ENCODE peak calls at places on chromosomes 6 and 20, in ten cellular contexts. O is CD4-positive, CD25-positive, alpha-beta regulatory T cell; G is aorta; D is NT2/D1; S is OCI-LY7; L is PC-9; R is SK-N-SH; U is endothelial cell of umbilical vein; A is fibroblast of lung; F is mammary epithelial cell. B is an unnamed sample.

GRCh38 chr20:25089096-25089495 is 7.2 kb upstream of the VSX1 start:
- DNase-seq in G (no peak), R (no peak), F (no peak), A (no peak), S (no peak), D (no peak), O (no peak), U (no peak), L (no peak), B (no peak)

GRCh38 chr6:166728884-166729530 is 102.0 kb upstream of the RPS6KA2 start:
- DNase-seq in S (no peak), G (no peak), F (no peak), O (no peak), R (no peak), L (peak; percentile 46), U (no peak), A (no peak), D (no peak), B (no peak)

GRCh38 chr6:89562114-89562815 is 76.3 kb downstream of the LYRM2 start:
- DNase-seq in R (no peak), U (no peak), F (no peak), S (no peak), G (no peak), L (no peak), A (peak; percentile 6), O (no peak), D (no peak), B (no peak)

GRCh38 chr6:13249817-13250216 is 78.5 kb downstream of the TBC1D7 start:
- DNase-seq in R (no peak), G (no peak), F (no peak), U (no peak), O (no peak), S (no peak), L (no peak), D (no peak), A (no peak), B (no peak)

GRCh38 chr20:4708856-4709255 is 12.9 kb upstream of the PRND start:
- DNase-seq in D (no peak), A (no peak), R (no peak), G (no peak), F (no peak), U (no peak), S (no peak), O (no peak), L (no peak), B (no peak)

GRCh38 chr20:50921055-50921454 is 10.2 kb downstream of the ADNP start:
- DNase-seq in A (peak; percentile 23), F (peak; percentile 35), D (no peak), S (no peak), G (no peak), O (no peak), R (no peak), U (no peak), L (no peak), B (peak; percentile 36)

GRCh38 chr6:85673198-85674139 is 30.8 kb upstream of the SYNCRIP start:
- DNase-seq in F (no peak), G (no peak), U (no peak), O (no peak), D (no peak), R (no peak), S (peak; percentile 14), L (no peak), A (no peak), B (peak; percentile 1)

GRCh38 chr6:77178821-77179220 is 284.5 kb downstream of the HTR1B start:
- DNase-seq in F (peak; percentile 58), S (no peak), A (peak; percentile 39), O (no peak), U (no peak), D (no peak), L (no peak), R (no peak), G (no peak), B (peak; percentile 72)

GRCh38 chr6:108497883-108498282 is 62.8 kb upstream of the FOXO3 start:
- DNase-seq in O (peak; percentile 47), D (peak; percentile 35), L (no peak), F (peak; percentile 29), U (peak; percentile 59), S (peak; percentile 54), A (peak; percentile 29), G (no peak), R (peak; percentile 44), B (peak; percentile 49)

GRCh38 chr20:44805335-44805734 is 5.0 kb downstream of the RIMS4 start:
- DNase-seq in O (no peak), R (no peak), U (no peak), D (no peak), A (no peak), F (no peak), G (no peak), S (no peak), L (no peak), B (no peak)

GRCh38 chr6:40996591-40997247 is 42.3 kb downstream of the UNC5CL start:
- DNase-seq in L (peak; percentile 38), O (no peak), U (peak; percentile 86), S (no peak), D (peak; percentile 30), G (no peak), A (no peak), F (no peak), R (no peak), B (peak; percentile 14)

GRCh38 chr6:33607126-33607783 is 13.9 kb upstream of the ITPR3 start:
- DNase-seq in D (no peak), L (no peak), R (peak; percentile 70), F (no peak), U (no peak), S (no peak), O (no peak), G (no peak), A (no peak), B (no peak)

GRCh38 chr6:78948785-78949184 is 81.4 kb downstream of the IRAK1BP1 start:
- DNase-seq in O (no peak), A (no peak), U (no peak), R (no peak), L (no peak), D (no peak), G (no peak), F (no peak), S (no peak), B (no peak)

GRCh38 chr6:50785921-50786320 is 32.8 kb upstream of the TFAP2B start:
- DNase-seq in A (no peak), L (no peak), D (no peak), G (no peak), O (no peak), R (no peak), U (no peak), F (peak; percentile 88), S (no peak), B (no peak)

GRCh38 chr6:15854378-15854777 is 191.6 kb upstream of the DTNBP1 start:
- DNase-seq in A (no peak), S (no peak), R (no peak), L (no peak), O (no peak), F (no peak), D (no peak), U (no peak), G (no peak), B (no peak)

GRCh38 chr6:136069119-136069518 is 181.0 kb downstream of the MTFR2 start:
- DNase-seq in U (peak; percentile 77), L (no peak), F (peak; percentile 29), O (no peak), A (peak; percentile 72), R (no peak), D (no peak), S (no peak), G (no peak), B (peak; percentile 70)

GRCh38 chr6:29724937-29725869 is 2.0 kb downstream of the HLA-F start:
- DNase-seq in S (no peak), D (no peak), G (no peak), F (no peak), O (no peak), L (peak; percentile 21), U (no peak), R (no peak), A (no peak), B (no peak)
- H3K4me3 ChIP-seq in S (no peak overlapping the region), D (no peak overlapping the region), G (no peak overlapping the region), F (no peak overlapping the region), O (peak overlapping the region; percentile 91), L (no peak overlapping the region), U (no peak overlapping the region), R (no peak overlapping the region), A (no peak overlapping the region), B (no peak overlapping the region)

DNA sequence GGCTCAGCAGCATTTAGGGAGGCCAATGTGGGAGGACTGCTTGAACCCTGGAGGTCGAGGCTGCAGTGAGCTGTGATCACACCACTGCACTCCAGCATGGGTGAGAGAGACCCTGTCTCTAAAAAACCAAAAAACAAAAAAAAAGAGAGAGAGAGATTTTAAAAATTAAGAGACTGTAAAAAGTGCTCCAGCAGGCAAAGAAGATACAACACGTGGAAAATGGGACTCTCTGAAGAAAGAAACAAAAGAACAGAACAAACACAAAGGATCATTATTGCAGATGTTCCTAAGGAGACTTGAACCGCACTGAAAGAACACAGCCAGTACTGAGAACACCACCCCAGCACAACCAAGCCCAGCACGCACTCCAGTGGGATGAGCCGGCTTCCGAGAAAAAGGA is 74.2 kb downstream of the TAF4 start:
- DNase-seq in U (no peak), L (no peak), D (no peak), S (no peak), G (no peak), O (no peak), A (no peak), F (no peak), R (no peak), B (no peak)
- H3K36me3 ChIP-seq in U (no peaks in the 10 kb centered on the region), L (peaks cover 23% of the 10 kb centered on the region), D (peaks cover 83% of the 10 kb centered on the region), S (peaks cover 88% of the 10 kb centered on the region), G (no peaks in the 10 kb centered on the region), O (peaks cover 82% of the 10 kb centered on the region), A (peaks cover 10% of the 10 kb centered on the region), F (peaks cover 13% of the 10 kb centered on the region), R (peaks cover 36% of the 10 kb centered on the region), B (peaks cover 66% of the 10 kb centered on the region)

GRCh38 chr6:52962701-52963100 is 32.4 kb downstream of the GSTA4 start:
- DNase-seq in F (no peak), L (no peak), G (no peak), A (no peak), U (no peak), R (no peak), S (no peak), D (no peak), O (no peak), B (no peak)
- H3K4me1 ChIP-seq in F (no peaks in the 10 kb centered on the region), L (no peaks in the 10 kb centered on the region), G (no peaks in the 10 kb centered on the region), A (no peaks in the 10 kb centered on the region), U (no peaks in the 10 kb centered on the region), R (no peaks in the 10 kb centered on the region), S (no peaks in the 10 kb centered on the region), D (no peaks in the 10 kb centered on the region), O (no peaks in the 10 kb centered on the region), B (no peaks in the 10 kb centered on the region)

DNA sequence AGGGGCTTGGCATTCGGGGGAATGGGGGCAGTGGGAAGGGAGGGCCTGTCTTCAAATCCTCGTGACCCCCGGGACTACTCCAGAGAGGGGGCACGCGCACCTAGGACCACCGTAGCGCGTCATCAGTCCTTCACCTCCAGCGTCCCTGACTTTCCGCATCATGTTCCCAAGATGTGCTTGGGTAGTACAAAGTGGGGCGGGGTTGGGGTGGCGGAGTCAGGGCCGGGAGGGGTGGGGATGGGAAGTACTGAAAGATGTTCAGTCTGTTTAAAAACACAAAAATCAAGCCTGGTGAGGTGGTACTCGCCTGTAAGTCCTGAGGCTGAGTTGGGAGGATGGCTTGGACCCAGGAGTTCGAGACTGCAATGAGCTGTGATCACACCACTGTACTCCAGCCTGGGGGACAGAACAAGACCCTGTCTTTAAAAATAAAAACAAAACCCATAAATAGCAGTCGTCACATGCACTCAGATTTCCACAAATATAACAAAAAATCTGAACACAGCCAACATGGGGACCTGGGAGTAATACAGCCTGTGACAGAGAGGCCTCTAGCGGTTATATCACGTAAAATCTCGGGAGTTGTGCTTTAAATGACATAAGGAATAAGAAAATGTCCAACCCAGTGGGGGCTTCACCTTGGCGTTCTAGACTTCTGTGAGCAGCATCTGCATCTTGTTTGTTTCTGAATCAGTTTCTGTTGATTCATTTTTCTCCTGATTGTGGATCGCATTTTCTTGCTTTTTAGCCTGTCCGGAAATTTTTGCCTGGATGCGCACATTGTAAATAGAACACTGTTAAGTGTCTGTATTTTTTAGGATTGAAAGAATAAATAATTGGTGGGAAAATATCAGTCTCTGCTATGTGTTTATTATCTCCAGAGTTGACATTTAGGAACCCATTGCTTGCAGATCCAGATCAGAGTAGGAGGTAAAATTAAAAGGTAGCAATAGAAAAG is 698 bp upstream of the LRP11 start:
- DNase-seq in U (peak; percentile 78), L (peak; percentile 58), F (peak; percentile 52), S (peak; percentile 81), A (peak; percentile 68), R (peak; percentile 71), O (peak; percentile 69), G (no peak), D (no peak), B (peak; percentile 92)
- H3K4me3 ChIP-seq in U (peak overlapping the region; percentile 61), L (peak overlapping the region; percentile 73), F (peak overlapping the region; percentile 45), S (peak overlapping the region; percentile 72), A (peak overlapping the region; percentile 55), R (peak overlapping the region; percentile 75), O (no peak overlapping the region), G (peak overlapping the region; percentile 82), D (peak overlapping the region; percentile 36), B (peak overlapping the region; percentile 84)

B was measured in adipocyte.